ENCODE peak calls at places on chromosomes 1 and 21, in nine cellular contexts. A, D, M, G, N, O, Y, T and H are unnamed samples.

GRCh38 chr1:29498126-29499100 is 262.1 kb downstream of the PTPRU start:
- DNase-seq in M (no peak), N (no peak), T (no peak), A (no peak), G (no peak), Y (no peak), D (no peak), O (no peak), H (no peak)

GRCh38 chr1:98792123-98792522 is 130.6 kb downstream of the SNX7 start:
- DNase-seq in D (peak; percentile 36), N (no peak), G (no peak), M (no peak), A (no peak), Y (no peak), O (no peak), T (no peak), H (no peak)

GRCh38 chr1:85258536-85259117 is 835 bp downstream of the C1orf52 start:
- DNase-seq in D (no peak), O (no peak), Y (no peak), A (no peak), G (no peak), T (no peak), N (no peak), M (no peak), H (no peak)

GRCh38 chr1:117669572-117669971 is 63.7 kb downstream of the TENT5C start:
- DNase-seq in D (no peak), T (no peak), A (no peak), M (peak; percentile 17), N (no peak), Y (peak; percentile 76), O (no peak), G (no peak), H (no peak)

GRCh38 chr1:171910786-171911185 is 69.5 kb downstream of the DNM3 start:
- DNase-seq in D (no peak), A (no peak), M (no peak), G (no peak), Y (no peak), T (no peak), O (no peak), N (no peak), H (no peak)

GRCh38 chr1:225817611-225818061 is 7.7 kb downstream of the EPHX1 start:
- DNase-seq in G (peak; percentile 63), D (peak; percentile 82), M (peak; percentile 89), O (peak; percentile 79), Y (peak; percentile 83), T (peak; percentile 82), A (no peak), N (peak; percentile 94), H (peak; percentile 96)

GRCh38 chr1:44158871-44159270 is 17.4 kb upstream of the KLF18 start:
- DNase-seq in G (no peak), A (no peak), D (no peak), Y (no peak), M (no peak), T (no peak), O (no peak), N (no peak), H (no peak)

GRCh38 chr1:206526064-206526911 is 19.0 kb downstream of the RASSF5 start:
- DNase-seq in M (no peak), D (no peak), A (no peak), T (no peak), N (no peak), O (no peak), Y (no peak), G (no peak), H (no peak)

GRCh38 chr21:38958940-38959685 is 153.4 kb downstream of the ETS2 start:
- DNase-seq in D (peak; percentile 96), Y (peak; percentile 46), M (peak; percentile 62), T (peak; percentile 86), G (no peak), A (no peak), O (peak; percentile 45), N (peak; percentile 25), H (peak; percentile 10)

GRCh38 chr1:245807954-245808719 is 653.4 kb downstream of the KIF26B start:
- DNase-seq in T (no peak), Y (no peak), A (no peak), G (no peak), M (no peak), D (no peak), N (peak; percentile 56), O (no peak), H (peak; percentile 71)

GRCh38 chr1:153626929-153627796 is at the start of gene S100A13:
- DNase-seq in T (peak; percentile 84), G (peak; percentile 93), A (peak; percentile 87), D (peak; percentile 97), Y (peak; percentile 88), O (peak; percentile 84), N (peak; percentile 66), M (peak; percentile 84), H (peak; percentile 95)

GRCh38 chr1:24910751-24911650 is 19.1 kb downstream of the RUNX3 start:
- DNase-seq in M (peak; percentile 47), T (no peak), A (no peak), Y (no peak), O (peak; percentile 77), D (peak; percentile 88), G (no peak), N (peak; percentile 88), H (no peak)

GRCh38 chr1:108016451-108016920 is 51.5 kb upstream of the VAV3 start:
- DNase-seq in O (no peak), D (peak; percentile 82), G (no peak), A (no peak), T (no peak), Y (no peak), M (no peak), N (peak; percentile 46), H (no peak)

GRCh38 chr21:38761531-38761930 is 44.2 kb upstream of the ETS2 start:
- DNase-seq in A (no peak), T (no peak), D (peak; percentile 61), N (no peak), O (no peak), Y (no peak), G (no peak), M (no peak), H (no peak)

GRCh38 chr1:113129529-113130185 is 56.7 kb downstream of the LRIG2 start:
- DNase-seq in M (no peak), Y (no peak), T (no peak), D (no peak), N (no peak), G (no peak), A (no peak), O (no peak), H (no peak)

GRCh38 chr1:168582690-168583325 is 6.4 kb downstream of the XCL1 start:
- DNase-seq in A (no peak), D (no peak), G (no peak), Y (no peak), N (no peak), O (no peak), T (no peak), M (no peak), H (peak; percentile 35)

GRCh38 chr21:18522181-18522771 is 118.7 kb upstream of the TMPRSS15 start:
- DNase-seq in Y (no peak), G (no peak), N (no peak), O (no peak), T (no peak), D (peak; percentile 4), A (no peak), M (no peak), H (no peak)

GRCh38 chr1:204649756-204650155 is 35.8 kb downstream of the LRRN2 start:
- DNase-seq in N (no peak), A (no peak), O (no peak), M (peak; percentile 65), D (no peak), T (no peak), Y (no peak), G (no peak), H (peak; percentile 23)
- H3K27me3 ChIP-seq in N (no peaks in the 10 kb centered on the region), A (no peaks in the 10 kb centered on the region), O (no peaks in the 10 kb centered on the region), M (no peaks in the 10 kb centered on the region), D (peaks cover 71% of the 10 kb centered on the region), T (no peaks in the 10 kb centered on the region), Y (peaks cover 24% of the 10 kb centered on the region), G (no peaks in the 10 kb centered on the region), H (no peaks in the 10 kb centered on the region)

DNA sequence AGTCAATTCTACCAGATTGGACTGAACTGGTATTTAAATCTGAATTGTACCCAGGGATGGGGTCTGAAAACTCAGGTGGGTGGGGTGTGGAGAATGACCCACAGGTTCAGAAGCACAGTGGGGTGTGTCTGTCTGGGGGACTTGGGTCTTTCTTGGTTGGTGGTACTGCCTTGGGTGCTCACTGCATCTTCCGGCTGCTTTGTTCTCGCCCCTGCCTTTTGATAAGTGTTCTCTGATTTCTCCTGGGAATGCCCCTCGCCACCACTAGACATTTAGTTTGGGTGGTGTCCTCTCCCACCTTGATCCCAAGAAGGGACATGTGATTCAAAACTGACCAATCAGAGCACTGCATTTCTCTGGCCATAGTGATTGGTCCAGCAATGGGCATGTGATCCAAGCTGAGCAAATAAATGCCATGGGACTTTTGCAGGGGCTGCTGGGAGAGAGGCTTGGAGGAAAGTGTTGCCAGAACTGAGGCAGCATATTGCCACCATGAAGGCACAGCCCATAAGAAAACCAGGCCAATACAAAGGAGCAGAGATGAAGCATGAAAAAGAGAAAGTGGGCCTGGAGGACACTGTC is 270.5 kb downstream of the NPHP4 start:
- DNase-seq in N (no peak), O (no peak), G (peak; percentile 10), Y (no peak), M (no peak), A (no peak), D (no peak), T (no peak), H (no peak)
- H3K27me3 ChIP-seq in N (no peaks in the 10 kb centered on the region), O (no peaks in the 10 kb centered on the region), G (no peaks in the 10 kb centered on the region), Y (peaks cover 26% of the 10 kb centered on the region), M (no peaks in the 10 kb centered on the region), A (no peaks in the 10 kb centered on the region), D (no peaks in the 10 kb centered on the region), T (no peaks in the 10 kb centered on the region), H (no peaks in the 10 kb centered on the region)

DNA sequence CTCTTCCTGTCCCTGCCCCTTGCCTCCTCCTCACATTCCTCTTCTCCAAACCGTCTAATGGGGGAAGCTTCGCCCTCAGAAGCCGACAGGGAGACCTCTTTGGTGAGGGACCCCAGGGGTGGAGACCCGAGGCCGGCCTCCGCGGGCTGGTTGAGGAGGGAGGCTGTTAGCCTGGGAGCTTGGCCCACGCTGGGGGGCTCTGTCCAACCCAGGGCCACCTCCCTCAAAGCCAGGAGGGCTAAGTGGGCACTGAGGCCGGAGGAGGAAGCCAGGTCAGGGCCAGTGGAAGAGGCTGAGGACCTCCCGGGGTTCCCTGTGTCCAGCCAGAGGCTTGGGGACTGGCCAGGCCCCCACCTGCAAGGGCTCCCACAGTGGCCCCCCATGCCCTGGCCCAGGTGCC is 5.3 kb downstream of the GABRD start:
- DNase-seq in O (no peak), N (no peak), M (no peak), Y (no peak), A (no peak), T (no peak), D (no peak), G (no peak), H (no peak)
- H3K27me3 ChIP-seq in O (no peaks in the 10 kb centered on the region), N (peaks cover 3% of the 10 kb centered on the region), M (peaks cover 23% of the 10 kb centered on the region), Y (peaks cover 47% of the 10 kb centered on the region), A (peaks cover 20% of the 10 kb centered on the region), T (peaks cover 33% of the 10 kb centered on the region), D (peaks cover 72% of the 10 kb centered on the region), G (no peaks in the 10 kb centered on the region), H (peaks cover 3% of the 10 kb centered on the region)

DNA sequence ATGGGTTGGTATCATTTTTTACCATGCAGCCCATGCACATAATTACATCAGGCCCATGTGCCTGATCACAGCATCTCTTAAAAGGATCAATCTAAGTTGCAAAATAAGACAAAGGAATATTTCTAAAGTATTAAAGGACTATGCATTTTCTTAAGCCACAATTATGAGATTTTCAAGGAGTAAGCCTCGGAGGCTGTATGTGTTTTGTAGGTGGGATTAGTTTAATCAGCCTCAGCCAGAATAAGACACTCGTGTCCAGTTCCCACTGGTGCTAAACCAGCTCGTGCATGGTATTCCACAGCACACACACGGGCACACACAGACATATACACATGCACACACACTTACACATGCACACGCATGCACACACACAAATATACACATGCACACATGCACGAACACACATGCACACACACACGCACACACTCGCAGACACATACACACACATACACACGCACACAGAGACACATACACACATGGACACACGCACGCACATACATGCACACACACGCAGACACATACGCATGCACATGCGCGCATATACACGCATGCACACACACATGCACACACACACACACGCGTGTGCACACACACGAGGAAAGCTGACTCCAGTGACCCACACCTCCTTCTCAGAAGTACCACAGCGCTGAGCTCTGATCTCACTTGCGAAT is 16.4 kb upstream of the PDE9A start:
- DNase-seq in Y (no peak), D (no peak), O (peak; percentile 14), N (no peak), G (no peak), M (no peak), A (no peak), T (no peak), H (no peak)
- H3K27me3 ChIP-seq in Y (peaks cover 52% of the 10 kb centered on the region), D (peaks cover 32% of the 10 kb centered on the region), O (no peaks in the 10 kb centered on the region), N (no peaks in the 10 kb centered on the region), G (peaks cover 4% of the 10 kb centered on the region), M (no peaks in the 10 kb centered on the region), A (no peaks in the 10 kb centered on the region), T (no peaks in the 10 kb centered on the region), H (no peaks in the 10 kb centered on the region)